ENCODE peak calls at places on chromosome 15, in eight cellular contexts. I, W, K, E, Z, G, O and L are unnamed samples.

GRCh38 chr15:96428742-96429141 is 98.2 kb downstream of the NR2F2 start:
- DNase-seq in I (no peak), W (peak; percentile 17), K (no peak), E (peak; percentile 20), Z (no peak), G (no peak), O (no peak), L (no peak)

GRCh38 chr15:66786222-66786621 is 84.2 kb downstream of the SMAD6 start:
- DNase-seq in I (no peak), W (no peak), K (no peak), E (no peak), Z (no peak), G (no peak), O (no peak), L (no peak)

GRCh38 chr15:65731926-65732325 is 60.2 kb downstream of the DENND4A start:
- DNase-seq in I (no peak), W (no peak), K (no peak), E (no peak), Z (no peak), G (no peak), O (no peak), L (no peak)

GRCh38 chr15:91051248-91051647 is 28.9 kb upstream of the VPS33B start:
- DNase-seq in I (no peak), W (no peak), K (no peak), E (no peak), Z (no peak), G (no peak), O (no peak), L (no peak)

GRCh38 chr15:82768414-82769081 is 37.3 kb downstream of the FSD2 start:
- DNase-seq in I (no peak), W (no peak), K (no peak), E (no peak), Z (no peak), G (no peak), O (no peak), L (no peak)

GRCh38 chr15:36887214-36888017 is 212.9 kb downstream of the MEIS2 start:
- DNase-seq in I (no peak), W (no peak), K (no peak), E (no peak), Z (no peak), G (no peak), O (no peak), L (no peak)

GRCh38 chr15:62307551-62307950 is 142.5 kb upstream of the C2CD4B start:
- DNase-seq in I (no peak), W (no peak), K (no peak), E (no peak), Z (no peak), G (no peak), O (no peak), L (no peak)

GRCh38 chr15:67033521-67033920 is 31.9 kb upstream of the SMAD3 start:
- DNase-seq in I (no peak), W (no peak), K (no peak), E (peak; percentile 34), Z (no peak), G (no peak), O (no peak), L (peak; percentile 34)

GRCh38 chr15:69253156-69253555 is 45.6 kb upstream of the PAQR5 start:
- DNase-seq in I (peak; percentile 43), W (no peak), K (no peak), E (peak; percentile 15), Z (no peak), G (peak; percentile 48), O (no peak), L (no peak)

DNA sequence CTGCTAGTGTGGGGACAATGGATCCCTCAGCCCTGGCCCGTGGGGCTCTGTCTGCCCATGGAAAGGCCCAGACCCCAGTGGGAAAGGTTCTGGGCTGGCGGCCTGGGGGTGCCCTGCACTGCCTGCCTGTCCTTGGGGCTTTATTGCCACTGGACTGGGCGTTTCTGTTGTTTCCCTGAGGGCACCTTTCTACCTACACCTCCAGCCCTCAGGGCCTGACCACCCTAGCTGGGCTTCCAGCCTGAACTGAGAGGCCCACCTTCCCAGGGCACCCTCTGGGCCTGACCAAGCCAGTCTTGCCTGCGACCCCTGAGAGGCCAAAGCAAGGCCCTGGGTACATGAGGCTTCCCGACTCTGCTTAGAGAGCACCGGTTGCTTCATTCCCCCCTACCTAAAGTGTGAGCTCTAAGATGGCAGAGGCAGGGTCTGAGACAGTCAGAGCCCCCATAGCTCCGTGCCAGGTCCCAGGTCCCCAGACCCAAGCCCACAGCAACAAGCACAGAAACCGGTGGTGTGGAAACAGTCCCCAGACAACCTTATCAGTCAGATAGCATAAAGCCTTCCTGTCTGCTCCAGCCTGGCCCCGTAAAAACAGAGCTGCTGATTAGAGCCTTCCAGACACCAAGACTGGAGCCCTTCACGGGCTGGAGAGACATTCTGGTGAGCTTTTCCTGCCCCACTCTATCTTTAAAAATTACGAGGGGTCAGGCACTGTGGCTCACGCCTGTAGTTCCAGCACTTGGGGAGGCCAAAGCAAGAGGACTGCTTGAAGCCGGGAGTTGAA is 102.8 kb downstream of the CHSY1 start:
- DNase-seq in I (no peak), W (no peak), K (no peak), E (no peak), Z (no peak), G (no peak), O (peak; percentile 34), L (no peak)
- H3K4me1 ChIP-seq in I (no peaks in the 10 kb centered on the region), W (peaks cover 16% of the 10 kb centered on the region), K (no peaks in the 10 kb centered on the region), E (peaks cover 5% of the 10 kb centered on the region), Z (peaks cover 23% of the 10 kb centered on the region), G (no peaks in the 10 kb centered on the region), O (peaks cover 9% of the 10 kb centered on the region), L (no peaks in the 10 kb centered on the region)

DNA sequence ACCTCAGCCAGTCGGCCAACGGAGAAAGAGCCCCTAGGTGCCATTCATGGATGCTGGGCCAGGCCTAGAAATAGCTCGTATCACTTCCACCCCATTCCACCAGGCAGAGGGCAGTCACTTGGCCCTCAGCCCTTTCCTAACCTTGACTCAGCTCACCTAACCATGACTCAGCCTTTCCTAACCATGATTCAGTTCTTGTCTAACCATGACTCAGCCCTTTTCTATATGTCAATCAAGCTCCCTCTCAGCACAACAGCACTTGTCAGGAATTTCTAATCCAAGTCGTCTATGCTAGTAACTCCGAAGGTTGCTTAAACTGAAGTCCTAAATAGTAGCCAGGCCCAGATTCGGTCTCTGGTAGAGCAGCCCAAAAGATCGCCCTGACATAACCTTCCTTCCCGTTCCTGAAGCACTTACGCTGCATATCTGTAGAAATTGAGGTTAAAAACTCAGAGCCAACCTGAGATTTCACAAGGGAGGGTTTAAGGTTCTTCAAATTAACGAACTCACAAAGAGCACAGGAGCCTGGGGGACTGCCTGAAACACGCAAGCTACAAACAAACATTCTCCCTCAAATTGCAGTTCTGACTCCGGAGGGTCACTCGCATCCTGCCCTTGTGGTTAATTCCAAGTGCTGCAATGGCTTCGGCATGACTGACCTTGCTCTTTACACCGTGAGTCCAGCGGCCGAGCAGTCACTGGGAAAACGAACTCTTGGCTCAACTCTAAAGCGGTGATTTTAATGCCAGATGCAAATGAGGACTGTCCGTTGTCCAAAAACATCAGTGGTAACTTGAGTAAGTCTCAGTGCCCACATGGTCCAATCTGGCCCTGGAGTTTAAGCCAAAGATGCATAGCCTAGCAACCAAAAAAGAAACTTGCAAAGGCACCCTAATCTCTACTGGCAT is 99.9 kb downstream of the ADAMTS17 start:
- DNase-seq in I (peak; percentile 51), W (peak; percentile 10), K (no peak), E (no peak), Z (no peak), G (peak; percentile 48), O (no peak), L (peak; percentile 50)
- TF ChIP-seq CTCF in I (no peak), W (no peak), K (no peak), E (no peak), Z (no peak), G (no peak), O (no peak), L (no peak)

GRCh38 chr15:63603516-63603915 is 6.3 kb downstream of the FBXL22 start:
- DNase-seq in I (no peak), W (no peak), K (no peak), E (no peak), Z (no peak), G (no peak), O (no peak), L (no peak)

GRCh38 chr15:63604281-63604680 is 7.1 kb downstream of the FBXL22 start:
- DNase-seq in I (no peak), W (no peak), K (no peak), E (no peak), Z (no peak), G (no peak), O (no peak), L (no peak)

GRCh38 chr15:63606333-63606732 is 9.1 kb downstream of the FBXL22 start:
- DNase-seq in I (no peak), W (no peak), K (no peak), E (no peak), Z (no peak), G (no peak), O (no peak), L (no peak)

GRCh38 chr15:63605036-63605435 is 7.8 kb downstream of the FBXL22 start:
- DNase-seq in I (no peak), W (no peak), K (no peak), E (no peak), Z (no peak), G (no peak), O (no peak), L (no peak)

DNA sequence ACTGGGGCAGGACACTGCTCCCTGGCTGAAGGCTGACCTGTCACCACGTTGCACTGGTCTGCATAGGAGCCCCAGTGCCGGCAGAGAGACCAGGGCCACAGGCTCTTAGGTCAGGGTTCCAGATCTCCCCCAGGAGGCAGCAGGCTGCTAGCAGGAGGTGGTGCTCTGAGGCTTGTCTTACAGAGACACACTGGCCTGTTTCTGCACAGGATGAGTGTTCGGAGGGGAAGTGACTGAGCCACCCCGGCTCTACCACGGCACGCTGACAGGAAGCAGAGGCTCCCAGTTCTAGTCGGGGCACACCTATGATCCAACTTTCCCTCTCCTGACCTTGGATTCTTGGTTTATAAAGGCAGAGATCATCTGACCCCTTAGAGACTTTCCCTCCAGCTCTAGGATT is 8.6 kb downstream of the FBXL22 start:
- DNase-seq in I (no peak), W (no peak), K (no peak), E (no peak), Z (no peak), G (no peak), O (no peak), L (no peak)
- H3K27ac ChIP-seq in I (no peak overlapping the region), W (no peak overlapping the region), K (no peak overlapping the region), E (no peak overlapping the region), Z (no peak overlapping the region), G (no peak overlapping the region), O (no peak overlapping the region), L (no peak overlapping the region)

GRCh38 chr15:59369597-59369996 is 3.1 kb downstream of the MYO1E start:
- DNase-seq in I (no peak), W (no peak), K (no peak), E (no peak), Z (peak; percentile 55), G (no peak), O (no peak), L (no peak)

GRCh38 chr15:59373215-59373614 is 544 bp upstream of the MYO1E start:
- DNase-seq in I (no peak), W (no peak), K (no peak), E (no peak), Z (no peak), G (no peak), O (no peak), L (no peak)

GRCh38 chr15:59367022-59367451 is 5.6 kb downstream of the MYO1E start:
- DNase-seq in I (no peak), W (no peak), K (no peak), E (no peak), Z (no peak), G (no peak), O (no peak), L (no peak)

GRCh38 chr15:59372352-59373211 is at the start of gene MYO1E:
- DNase-seq in I (peak; percentile 94), W (peak; percentile 96), K (peak; percentile 95), E (peak; percentile 93), Z (peak; percentile 72), G (peak; percentile 100), O (peak; percentile 85), L (peak; percentile 94)

GRCh38 chr15:59371458-59372351 is 966 bp downstream of the MYO1E start:
- DNase-seq in I (no peak), W (no peak), K (peak; percentile 59), E (peak; percentile 32), Z (no peak), G (peak; percentile 46), O (peak; percentile 61), L (peak; percentile 69)
- H3K4me1 ChIP-seq in I (peaks cover 5% of the 10 kb centered on the region), W (peaks cover 28% of the 10 kb centered on the region), K (peaks cover 6% of the 10 kb centered on the region), E (peaks cover 9% of the 10 kb centered on the region), Z (peaks cover 10% of the 10 kb centered on the region), G (peaks cover 53% of the 10 kb centered on the region), O (peaks cover 20% of the 10 kb centered on the region), L (peaks cover 6% of the 10 kb centered on the region)